ENCODE peak calls at places on chromosomes 2 and 18, in seven cellular contexts. M, G, W, N, E, A and L are unnamed samples.

GRCh38 chr2:167212054-167212648 is 323.9 kb downstream of the XIRP2 start:
- DNase-seq in M (peak), G (peak), W (no peak), N (no peak), E (peak), A (peak), L (no peak)

GRCh38 chr2:127217470-127218325 is 2.4 kb downstream of the CYP27C1 start:
- DNase-seq in M (no peak), G (no peak), W (no peak), N (no peak), E (no peak), A (peak), L (no peak)

GRCh38 chr2:96143231-96143847 is 1.9 kb downstream of the DUSP2 start:
- DNase-seq in M (no peak), G (no peak), W (no peak), N (no peak), E (no peak), A (no peak), L (no peak)

GRCh38 chr2:45577426-45577825 is 33.6 kb downstream of the SRBD1 start:
- DNase-seq in M (peak), G (no peak), W (no peak), N (no peak), E (no peak), A (no peak), L (no peak)

GRCh38 chr2:70199320-70199864 is 8.6 kb upstream of the C2orf42 start:
- DNase-seq in M (no peak), G (no peak), W (no peak), N (no peak), E (no peak), A (no peak), L (no peak)

GRCh38 chr2:240631561-240632290 is 6.4 kb downstream of the GPR35 start:
- DNase-seq in M (no peak), G (no peak), W (no peak), N (no peak), E (no peak), A (no peak), L (no peak)

GRCh38 chr2:188410504-188411235 is 119.0 kb downstream of the GULP1 start:
- DNase-seq in M (peak), G (no peak), W (no peak), N (no peak), E (no peak), A (peak), L (no peak)

GRCh38 chr2:120670771-120671480 is 64.7 kb upstream of the GLI2 start:
- DNase-seq in M (no peak), G (no peak), W (no peak), N (no peak), E (no peak), A (no peak), L (no peak)

GRCh38 chr2:238003234-238004032 is 36.6 kb downstream of the UBE2F start:
- DNase-seq in M (no peak), G (no peak), W (no peak), N (no peak), E (no peak), A (no peak), L (no peak)

GRCh38 chr18:58057291-58057965 is 13.4 kb downstream of the NEDD4L start:
- DNase-seq in M (no peak), G (no peak), W (no peak), N (no peak), E (no peak), A (no peak), L (no peak)

GRCh38 chr18:32735781-32736180 is 37.0 kb downstream of the KLHL14 start:
- DNase-seq in M (peak), G (no peak), W (no peak), N (no peak), E (no peak), A (peak), L (no peak)

GRCh38 chr2:241858206-241859016 is at the start of gene PDCD1:
- DNase-seq in M (no peak), G (no peak), W (peak), N (peak), E (peak), A (no peak), L (peak)

GRCh38 chr2:153873062-153874048 is 1.6 kb downstream of the GALNT13 start:
- DNase-seq in M (no peak), G (peak), W (no peak), N (no peak), E (no peak), A (no peak), L (no peak)

GRCh38 chr2:16226381-16226780 is 286.0 kb downstream of the MYCN start:
- DNase-seq in M (no peak), G (no peak), W (no peak), N (no peak), E (no peak), A (no peak), L (no peak)

GRCh38 chr2:174705321-174705720 is 59.0 kb downstream of the CHRNA1 start:
- DNase-seq in M (no peak), G (no peak), W (no peak), N (no peak), E (no peak), A (no peak), L (no peak)

GRCh38 chr18:70827632-70828031 is 538.8 kb downstream of the SOCS6 start:
- DNase-seq in M (no peak), G (no peak), W (no peak), N (no peak), E (no peak), A (no peak), L (no peak)

DNA sequence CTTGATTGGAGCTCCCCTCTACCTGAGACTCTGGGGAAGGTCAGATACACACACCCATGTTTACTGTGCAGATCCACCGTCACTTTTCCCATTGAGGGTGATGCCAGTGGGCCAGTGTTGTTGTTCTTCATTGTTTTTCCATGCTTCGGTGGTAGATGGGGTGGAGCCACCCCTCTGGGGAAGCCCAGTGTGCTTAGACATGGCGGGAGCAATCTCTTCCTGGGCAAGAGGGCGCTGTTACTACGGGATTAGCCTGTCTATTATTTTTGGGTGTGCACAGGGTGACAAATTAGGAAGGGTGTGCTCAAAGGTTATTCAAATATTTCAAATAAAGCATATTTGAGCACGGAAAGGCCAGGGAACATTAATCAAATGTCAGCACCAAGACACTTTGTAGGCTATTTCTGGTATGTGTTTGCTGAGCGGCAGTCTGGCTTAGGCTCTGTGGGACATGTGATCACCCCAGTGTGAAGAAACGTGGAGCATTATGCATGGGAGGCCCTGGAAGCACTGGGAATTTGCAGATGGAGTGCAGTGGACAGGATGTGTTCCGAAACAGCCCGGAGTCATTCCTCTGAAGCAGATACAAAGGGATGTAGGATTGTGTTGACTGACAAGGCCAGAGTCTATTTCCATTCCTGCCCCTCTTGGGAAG is 34.8 kb upstream of the SMIM21 start:
- DNase-seq in M (no peak), G (no peak), W (no peak), N (no peak), E (no peak), A (no peak), L (no peak)
- TF ChIP-seq CTCF in M (no peak), G (no peak), W (no peak), N (no peak), E (no peak), A (no peak), L (no peak)

DNA sequence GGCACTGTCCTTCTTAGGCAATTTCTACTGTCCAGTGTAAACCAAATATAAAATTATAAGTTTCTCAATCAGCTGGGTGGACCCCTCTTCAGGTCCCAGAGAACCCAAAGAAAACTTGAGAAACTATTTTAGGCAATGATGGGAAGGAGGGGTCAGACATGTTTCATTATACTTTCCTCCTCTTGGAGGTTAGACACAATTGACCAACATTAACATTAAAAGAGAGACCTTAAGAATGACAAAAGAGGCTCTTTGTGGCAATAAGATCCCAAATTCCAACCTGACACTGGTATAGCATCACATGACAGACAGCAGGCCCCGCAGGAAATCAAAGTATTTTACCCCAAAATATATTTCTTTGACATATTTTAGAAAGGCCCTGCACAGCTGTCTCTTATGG is 73.1 kb downstream of the LRRTM1 start:
- DNase-seq in M (no peak), G (no peak), W (no peak), N (no peak), E (no peak), A (no peak), L (no peak)
- H3K4me3 ChIP-seq in M (no peak), G (no peak), W (no peak), N (no peak), E (no peak), A (no peak), L (no peak)

GRCh38 chr2:78992451-78992806 is 33.1 kb upstream of the REG3G start:
- DNase-seq in M (peak), G (peak), W (no peak), N (no peak), E (peak), A (no peak), L (no peak)
- TF ChIP-seq CTCF in M (peak), G (peak), W (no peak), N (no peak), E (peak), A (peak), L (peak)

DNA sequence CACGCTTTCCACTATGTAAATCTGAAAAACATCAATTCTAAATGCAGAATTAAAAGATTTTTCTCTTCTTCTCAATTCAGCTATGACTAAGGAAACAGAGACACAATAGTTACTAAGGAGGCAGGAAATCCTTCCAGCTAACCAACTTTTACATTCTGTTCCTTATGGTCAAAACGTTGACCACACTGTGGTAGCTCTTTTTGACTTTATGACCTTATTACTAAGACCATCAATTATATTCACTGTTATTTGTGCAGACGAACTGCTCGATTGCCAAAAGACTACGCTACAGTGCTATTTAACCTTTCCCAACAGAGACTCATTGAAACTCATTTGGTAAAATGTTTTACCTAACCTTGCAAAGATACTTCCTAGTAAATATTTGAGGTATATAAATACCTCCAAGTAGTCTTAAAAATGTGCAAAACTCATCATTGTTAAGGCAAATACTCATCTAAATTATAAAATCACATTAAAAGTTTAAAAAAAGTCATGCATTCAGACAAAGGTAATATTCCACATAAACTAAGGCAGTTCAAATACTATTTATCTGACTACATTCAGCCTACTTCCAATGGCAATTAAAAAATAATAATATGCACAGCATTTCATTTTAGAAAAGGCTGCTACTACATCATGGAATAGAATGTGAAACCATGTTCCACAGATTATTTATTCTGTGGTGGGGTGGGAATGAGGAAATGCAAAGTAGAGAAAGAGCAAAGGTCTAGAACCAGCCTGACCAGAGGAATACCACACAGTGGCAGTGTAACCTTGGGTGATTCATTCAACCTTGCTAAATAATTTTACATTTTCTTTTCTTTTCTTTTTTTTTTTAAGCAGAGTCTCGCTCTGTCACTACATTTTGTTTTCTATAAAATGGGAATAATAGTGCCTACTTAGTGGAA is 139.8 kb downstream of the THADA start:
- DNase-seq in M (peak), G (no peak), W (no peak), N (no peak), E (no peak), A (no peak), L (no peak)
- H3K4me3 ChIP-seq in M (peak), G (no peak), W (no peak), N (no peak), E (no peak), A (no peak), L (no peak)

DNA sequence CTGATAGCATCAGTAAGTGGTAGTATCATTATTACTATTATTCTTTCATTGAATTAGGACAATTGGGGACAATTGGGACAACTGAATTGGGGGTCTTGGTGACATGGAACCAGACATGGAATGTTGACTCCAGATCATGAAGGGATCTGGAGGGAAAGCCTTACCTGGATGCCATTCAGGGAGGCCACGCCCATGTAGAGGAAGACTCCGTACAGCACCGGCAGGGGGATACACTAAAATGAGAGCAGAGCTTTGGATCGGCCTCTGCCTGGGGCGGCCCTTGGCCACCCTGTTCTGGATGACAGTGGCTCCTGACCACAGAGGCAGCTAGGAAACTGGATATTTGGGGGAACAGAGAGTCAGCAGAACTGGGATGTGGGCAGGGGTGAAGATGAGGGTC is 29.2 kb downstream of the MTHFD2 start:
- DNase-seq in M (no peak), G (peak), W (no peak), N (no peak), E (no peak), A (no peak), L (no peak)
- TF ChIP-seq CTCF in M (no peak), G (no peak), W (no peak), N (no peak), E (no peak), A (no peak), L (no peak)

DNA sequence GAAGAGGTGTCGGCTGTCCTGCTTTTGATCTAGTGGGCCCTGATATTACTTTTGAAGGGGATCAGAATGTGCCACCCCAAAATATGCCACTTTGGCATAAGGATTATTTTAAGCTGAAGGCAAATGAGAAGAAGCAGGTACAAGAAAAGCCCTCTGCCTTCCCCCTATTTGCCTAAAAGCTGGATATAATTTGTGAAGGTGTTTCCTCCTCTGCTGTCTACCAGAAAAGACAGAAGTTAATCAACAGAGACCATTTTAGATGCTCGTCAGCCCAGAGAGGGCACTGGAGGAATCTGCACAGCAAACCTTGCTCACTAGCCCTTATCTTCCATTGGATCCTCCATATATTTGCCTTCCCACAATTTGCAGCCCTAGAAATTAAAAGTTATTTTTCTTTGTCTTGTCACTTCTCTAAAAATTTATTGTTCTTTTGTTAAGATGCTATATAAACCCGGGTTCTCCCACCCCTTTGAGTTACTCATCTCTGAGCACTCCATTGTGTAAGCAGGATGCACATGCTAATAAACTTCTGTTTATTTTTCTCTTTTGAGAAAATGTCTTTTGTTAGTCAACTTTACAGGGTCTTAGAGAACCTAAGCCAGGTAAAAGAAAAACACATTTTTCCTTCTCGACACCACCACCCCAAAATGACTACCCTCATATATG is 163.2 kb upstream of the SLC1A4 start:
- DNase-seq in M (peak), G (no peak), W (no peak), N (no peak), E (no peak), A (no peak), L (no peak)
- H3K4me3 ChIP-seq in M (no peak), G (no peak), W (no peak), N (no peak), E (no peak), A (no peak), L (no peak)

GRCh38 chr2:190344275-190344827 is 962 bp downstream of the INPP1 start:
- DNase-seq in M (peak), G (no peak), W (no peak), N (no peak), E (peak), A (peak), L (no peak)
- TF ChIP-seq CTCF in M (peak), G (peak), W (no peak), N (no peak), E (peak), A (peak), L (peak)